ENCODE peak calls at places on chromosome 15, in eight cellular contexts. I is fibroblast of lung, U is K562, H is body of pancreas, G is lower lobe of right lung, W is psoas muscle, S is endodermal cell, Q is small intestine. P is an unnamed sample.

GRCh38 chr15:57235865-57236264 is 140.4 kb upstream of the CGNL1 start:
- DNase-seq in I (peak; percentile 92), U (peak; percentile 36), H (no peak), G (no peak), W (no peak), S (no peak), Q (no peak), P (no peak)

GRCh38 chr15:99212401-99212800 is 37.0 kb downstream of the TTC23 start:
- DNase-seq in I (peak; percentile 51), U (peak; percentile 27), H (no peak), G (no peak), W (peak; percentile 71), S (no peak), Q (no peak), P (peak; percentile 80)

GRCh38 chr15:67107014-67107812 is 41.8 kb downstream of the SMAD3 start:
- DNase-seq in I (peak; percentile 100), U (peak; percentile 58), H (peak; percentile 92), G (peak; percentile 64), W (peak; percentile 86), S (no peak), Q (peak; percentile 88), P (peak; percentile 50)

GRCh38 chr15:90286678-90287077 is 21.2 kb downstream of the NGRN start:
- DNase-seq in I (peak; percentile 24), U (peak; percentile 55), H (no peak), G (no peak), W (no peak), S (no peak), Q (no peak), P (no peak)

GRCh38 chr15:65177901-65178300 is 7.2 kb downstream of the CLPX start:
- DNase-seq in I (no peak), U (no peak), H (no peak), G (no peak), W (no peak), S (no peak), Q (peak; percentile 79), P (no peak)

GRCh38 chr15:80893777-80894176 is 95.8 kb downstream of the MESD start:
- DNase-seq in I (no peak), U (no peak), H (no peak), G (no peak), W (peak; percentile 55), S (no peak), Q (no peak), P (no peak)

GRCh38 chr15:57376695-57377477 is 581 bp downstream of the CGNL1 start:
- DNase-seq in I (no peak), U (no peak), H (peak; percentile 66), G (peak; percentile 52), W (peak; percentile 58), S (peak; percentile 81), Q (peak; percentile 8), P (peak; percentile 46)

GRCh38 chr15:44009056-44009455 is 182.3 kb downstream of the WDR76 start:
- DNase-seq in I (peak; percentile 77), U (no peak), H (no peak), G (no peak), W (no peak), S (no peak), Q (peak; percentile 82), P (no peak)

GRCh38 chr15:48059786-48060185 is 61.0 kb upstream of the SLC24A5 start:
- DNase-seq in I (peak; percentile 58), U (no peak), H (peak; percentile 40), G (peak; percentile 48), W (peak; percentile 58), S (no peak), Q (no peak), P (peak; percentile 26)

GRCh38 chr15:48806151-48806550 is 4.7 kb downstream of the CEP152 start:
- DNase-seq in I (no peak), U (no peak), H (no peak), G (no peak), W (no peak), S (no peak), Q (no peak), P (no peak)

GRCh38 chr15:96345560-96346389 is 15.3 kb downstream of the NR2F2 start:
- DNase-seq in I (peak; percentile 75), U (no peak), H (peak; percentile 65), G (no peak), W (peak; percentile 89), S (peak; percentile 86), Q (peak; percentile 62), P (peak; percentile 91)

GRCh38 chr15:65423150-65423976 is 616 bp upstream of the IGDCC4 start:
- DNase-seq in I (no peak), U (peak; percentile 33), H (no peak), G (no peak), W (no peak), S (peak; percentile 83), Q (no peak), P (no peak)

GRCh38 chr15:95875141-95875643 is 455.3 kb upstream of the NR2F2 start:
- DNase-seq in I (peak; percentile 64), U (no peak), H (no peak), G (no peak), W (no peak), S (no peak), Q (no peak), P (peak; percentile 21)

GRCh38 chr15:78914027-78914764 is 30.6 kb downstream of the CTSH start:
- DNase-seq in I (peak; percentile 23), U (peak; percentile 29), H (no peak), G (no peak), W (peak; percentile 62), S (peak; percentile 74), Q (peak; percentile 59), P (peak; percentile 69)

GRCh38 chr15:39498642-39499041 is 82.2 kb upstream of the THBS1 start:
- DNase-seq in I (peak; percentile 28), U (no peak), H (no peak), G (no peak), W (no peak), S (no peak), Q (no peak), P (no peak)

GRCh38 chr15:48282186-48282585 is 49.0 kb upstream of the DUT start:
- DNase-seq in I (peak; percentile 39), U (no peak), H (no peak), G (no peak), W (no peak), S (no peak), Q (no peak), P (no peak)

GRCh38 chr15:95772982-95773381 is 557.5 kb upstream of the NR2F2 start:
- DNase-seq in I (no peak), U (no peak), H (no peak), G (no peak), W (no peak), S (no peak), Q (no peak), P (no peak)

GRCh38 chr15:68439506-68439905 is 7.5 kb upstream of the ITGA11 start:
- DNase-seq in I (no peak), U (no peak), H (no peak), G (no peak), W (no peak), S (peak; percentile 21), Q (no peak), P (no peak)

DNA sequence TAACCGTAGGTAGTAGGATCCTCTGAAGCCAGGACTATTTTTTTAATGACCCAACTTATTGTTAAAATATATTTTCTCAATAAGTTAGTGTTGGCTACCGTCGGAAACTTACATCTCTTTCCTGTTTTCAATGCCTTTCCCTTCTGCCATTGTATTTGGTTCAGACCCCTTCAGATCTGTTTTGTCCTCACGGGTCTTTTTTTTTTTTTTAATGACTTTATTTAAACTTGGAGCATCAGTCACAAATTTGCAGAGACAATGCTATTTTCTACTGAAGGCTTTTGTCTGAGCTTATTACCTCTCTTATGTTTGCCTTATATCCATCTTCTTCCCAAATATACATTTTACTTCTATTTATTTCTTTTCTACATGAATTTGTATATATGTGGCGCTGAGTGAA is 47.6 kb downstream of the PDE8A start:
- DNase-seq in I (no peak), U (no peak), H (no peak), G (no peak), W (no peak), S (no peak), Q (no peak), P (no peak)
- H3K27ac ChIP-seq in I (no peak overlapping the region), U (no peak overlapping the region), H (peak overlapping the region; percentile 81), G (no peak overlapping the region), W (no peak overlapping the region), S (no peak overlapping the region), Q (no peak overlapping the region), P (no peak overlapping the region)

GRCh38 chr15:92907880-92908279 is 7.8 kb downstream of the CHD2 start:
- DNase-seq in I (peak; percentile 94), U (peak; percentile 65), H (no peak), G (no peak), W (no peak), S (no peak), Q (no peak), P (no peak)

GRCh38 chr15:92907229-92907628 is 7.1 kb downstream of the CHD2 start:
- DNase-seq in I (peak; percentile 58), U (peak; percentile 34), H (no peak), G (no peak), W (no peak), S (no peak), Q (no peak), P (no peak)

GRCh38 chr15:92909131-92909781 is 9.1 kb downstream of the CHD2 start:
- DNase-seq in I (peak; percentile 78), U (no peak), H (no peak), G (no peak), W (no peak), S (no peak), Q (no peak), P (no peak)

GRCh38 chr15:92906563-92907081 is 6.5 kb downstream of the CHD2 start:
- DNase-seq in I (peak; percentile 76), U (peak; percentile 77), H (peak; percentile 51), G (no peak), W (no peak), S (no peak), Q (peak; percentile 81), P (no peak)

DNA sequence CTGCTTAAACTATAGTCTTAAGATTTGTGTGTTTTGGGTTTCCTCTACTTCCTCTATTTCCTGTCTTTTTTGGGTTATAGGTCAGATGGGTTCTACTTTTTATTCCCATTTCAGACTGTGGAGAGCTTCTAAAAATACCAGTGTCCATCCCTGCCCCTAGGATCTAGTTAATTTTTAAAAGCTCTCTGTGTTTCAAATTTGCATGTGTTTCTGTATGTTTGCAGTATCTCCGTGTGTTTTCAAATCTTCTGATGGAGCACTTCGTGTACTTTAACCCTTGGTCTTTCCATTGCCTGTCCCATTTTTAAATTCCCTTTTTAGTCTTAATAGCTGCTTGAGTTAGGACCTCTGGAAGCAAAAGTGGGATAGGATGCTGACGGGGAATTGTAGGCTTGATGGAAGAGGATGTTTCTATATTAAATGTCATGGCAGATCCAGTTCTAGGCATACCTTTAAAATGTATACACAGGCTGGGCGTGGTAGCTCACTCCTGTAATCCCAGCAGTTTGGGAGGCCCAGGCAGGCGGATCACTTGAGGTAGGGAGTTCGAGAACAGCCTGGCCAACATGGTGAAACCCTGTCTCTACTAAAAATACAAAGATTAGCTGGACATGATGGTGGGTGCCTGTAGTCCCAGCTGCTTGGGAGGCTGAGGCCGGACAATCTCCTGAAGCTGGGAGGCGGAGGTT is 8.4 kb downstream of the CHD2 start:
- DNase-seq in I (no peak), U (no peak), H (no peak), G (no peak), W (no peak), S (no peak), Q (no peak), P (no peak)
- H3K4me3 ChIP-seq in I (peak overlapping the region; percentile 29), U (no peak overlapping the region), H (no peak overlapping the region), G (peak overlapping the region; percentile 27), W (peak overlapping the region; percentile 68), S (peak overlapping the region; percentile 84), Q (no peak overlapping the region), P (no peak overlapping the region)

GRCh38 chr15:59245583-59245982 is 38.9 kb downstream of the LDHAL6B start:
- DNase-seq in I (no peak), U (no peak), H (no peak), G (no peak), W (no peak), S (no peak), Q (no peak), P (no peak)
- H3K27ac ChIP-seq in I (no peak overlapping the region), U (no peak overlapping the region), H (no peak overlapping the region), G (no peak overlapping the region), W (no peak overlapping the region), S (no peak overlapping the region), Q (no peak overlapping the region), P (no peak overlapping the region)

GRCh38 chr15:63598467-63599400 is 1.5 kb downstream of the FBXL22 start:
- DNase-seq in I (peak; percentile 32), U (no peak), H (peak; percentile 33), G (no peak), W (no peak), S (no peak), Q (peak; percentile 22), P (no peak)
- H3K4me3 ChIP-seq in I (no peak overlapping the region), U (no peak overlapping the region), H (no peak overlapping the region), G (no peak overlapping the region), W (peak overlapping the region; percentile 90), S (no peak overlapping the region), Q (no peak overlapping the region), P (no peak overlapping the region)

P was measured in adrenal gland.